ENCODE peak calls at places on chromosome 20, in four cellular contexts. R is GM12878, Z is A549, H is HepG2. T is an unnamed sample.

GRCh38 chr20:32535316-32535952 is 49.7 kb downstream of the NOL4L start:
- DNase-seq in R (no peak), Z (no peak), H (no peak), T (no peak)

GRCh38 chr20:32585011-32585518 is at the start of gene NOL4L:
- DNase-seq in R (no peak), Z (no peak), H (no peak), T (peak)

GRCh38 chr20:47701612-47702011 is 83.7 kb downstream of the SULF2 start:
- DNase-seq in R (no peak), Z (no peak), H (no peak), T (no peak)

GRCh38 chr20:23127506-23128279 is 41.6 kb upstream of the CD93 start:
- DNase-seq in R (no peak), Z (no peak), H (no peak), T (no peak)

GRCh38 chr20:24950128-24950835 is 1.2 kb downstream of the CST7 start:
- DNase-seq in R (no peak), Z (no peak), H (no peak), T (no peak)

GRCh38 chr20:9407805-9408421 is 106.5 kb upstream of the LAMP5 start:
- DNase-seq in R (peak), Z (peak), H (peak), T (peak)

GRCh38 chr20:56801991-56802740 is 173.1 kb downstream of the TFAP2C start:
- DNase-seq in R (no peak), Z (no peak), H (no peak), T (no peak)

GRCh38 chr20:13279171-13279570 is 58.1 kb downstream of the ISM1 start:
- DNase-seq in R (no peak), Z (no peak), H (no peak), T (no peak)

GRCh38 chr20:1434571-1435336 is 31.9 kb downstream of the NSFL1C start:
- DNase-seq in R (peak), Z (no peak), H (no peak), T (peak)

GRCh38 chr20:63206878-63207277 is 9.1 kb downstream of the YTHDF1 start:
- DNase-seq in R (no peak), Z (no peak), H (no peak), T (no peak)

GRCh38 chr20:43190332-43190953 is 737 bp upstream of the PTPRT start:
- DNase-seq in R (no peak), Z (no peak), H (no peak), T (no peak)

GRCh38 chr20:59850018-59850641 is 83.3 kb downstream of the SYCP2 start:
- DNase-seq in R (peak), Z (peak), H (peak), T (peak)

GRCh38 chr20:46484954-46485353 is 28.4 kb downstream of the ZNF334 start:
- DNase-seq in R (no peak), Z (no peak), H (no peak), T (no peak)

GRCh38 chr20:24935140-24935539 is 13.9 kb upstream of the CST7 start:
- DNase-seq in R (no peak), Z (no peak), H (no peak), T (no peak)

GRCh38 chr20:57465486-57465885 is 59.5 kb downstream of the CTCFL start:
- DNase-seq in R (no peak), Z (no peak), H (no peak), T (no peak)

GRCh38 chr20:40880716-40881104 is 147.9 kb upstream of the TOP1 start:
- DNase-seq in R (no peak), Z (no peak), H (no peak), T (no peak)

DNA sequence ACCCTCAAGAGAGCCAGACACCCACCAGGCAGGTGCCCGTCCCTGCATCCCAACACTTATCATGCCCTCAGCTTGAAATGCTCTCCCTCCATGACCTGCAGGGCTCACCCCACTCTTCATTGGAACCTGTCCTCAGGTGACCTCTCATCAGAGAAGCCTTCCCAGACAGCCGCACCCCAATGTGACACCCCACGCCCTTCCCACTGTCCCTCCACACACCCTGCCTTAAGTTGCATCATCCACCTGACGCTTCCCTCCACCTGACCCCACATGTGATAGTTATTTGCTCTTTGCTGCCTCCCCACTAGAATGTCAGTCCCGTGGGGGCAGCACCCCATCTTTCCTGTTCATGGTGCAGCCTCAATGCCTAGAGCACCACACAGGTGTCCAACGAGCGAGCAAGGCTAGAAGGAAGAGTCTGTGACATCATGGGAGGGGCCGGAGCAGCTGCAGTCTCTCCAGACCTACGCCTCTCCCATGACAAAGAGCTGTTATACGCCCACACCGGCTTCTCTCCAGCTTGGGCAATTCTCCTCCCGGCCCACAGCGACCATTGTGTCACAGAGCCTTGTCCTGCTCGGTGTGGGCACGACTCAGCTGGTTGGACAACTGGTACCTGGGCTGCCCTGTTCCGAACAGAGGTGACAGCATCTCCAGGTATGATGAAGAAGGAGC is 58.2 kb downstream of the NFATC2 start:
- DNase-seq in R (no peak), Z (no peak), H (no peak), T (no peak)
- TF ChIP-seq ESRRA in R (no peak), Z (no peak), H (no peak), T (no peak)

DNA sequence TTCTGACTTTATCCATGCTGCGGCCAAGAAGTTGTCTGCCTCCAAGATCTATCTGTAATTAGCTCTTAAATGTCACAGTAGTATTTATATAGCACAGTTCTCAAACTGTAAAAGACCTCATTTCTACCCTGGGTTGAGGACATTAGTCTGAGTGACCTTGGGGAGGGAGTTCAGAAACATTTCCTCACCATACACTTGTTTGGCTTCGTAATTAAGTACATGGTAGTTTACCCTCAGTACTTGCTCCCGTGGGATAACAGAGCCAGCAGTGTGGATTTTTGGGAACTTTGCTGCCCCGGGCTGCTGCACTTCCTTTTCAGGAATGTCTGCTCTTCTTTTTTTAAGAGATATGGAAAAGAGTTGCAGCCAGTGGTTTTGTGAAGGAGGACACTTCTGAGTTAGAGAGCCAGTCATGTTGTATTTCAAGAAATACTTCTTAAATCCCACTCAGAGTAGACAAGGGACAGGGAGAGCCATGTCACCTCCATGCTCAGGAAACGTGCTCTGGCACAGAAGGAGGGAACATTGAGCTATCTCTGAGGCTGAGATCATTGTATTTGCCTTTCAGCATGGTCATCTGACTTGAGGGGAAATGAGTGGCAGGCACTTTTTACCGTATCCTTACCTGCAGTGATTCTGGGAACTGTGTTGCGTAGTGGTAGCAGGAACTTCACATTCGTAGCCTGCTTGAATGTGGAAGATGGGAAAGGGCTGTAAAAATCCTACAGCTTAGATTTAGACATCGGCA is 33.6 kb downstream of the RPRD1B start:
- DNase-seq in R (no peak), Z (no peak), H (no peak), T (no peak)
- TF ChIP-seq JUNB in R (no peak), Z (no peak), H (no peak), T (no peak)

DNA sequence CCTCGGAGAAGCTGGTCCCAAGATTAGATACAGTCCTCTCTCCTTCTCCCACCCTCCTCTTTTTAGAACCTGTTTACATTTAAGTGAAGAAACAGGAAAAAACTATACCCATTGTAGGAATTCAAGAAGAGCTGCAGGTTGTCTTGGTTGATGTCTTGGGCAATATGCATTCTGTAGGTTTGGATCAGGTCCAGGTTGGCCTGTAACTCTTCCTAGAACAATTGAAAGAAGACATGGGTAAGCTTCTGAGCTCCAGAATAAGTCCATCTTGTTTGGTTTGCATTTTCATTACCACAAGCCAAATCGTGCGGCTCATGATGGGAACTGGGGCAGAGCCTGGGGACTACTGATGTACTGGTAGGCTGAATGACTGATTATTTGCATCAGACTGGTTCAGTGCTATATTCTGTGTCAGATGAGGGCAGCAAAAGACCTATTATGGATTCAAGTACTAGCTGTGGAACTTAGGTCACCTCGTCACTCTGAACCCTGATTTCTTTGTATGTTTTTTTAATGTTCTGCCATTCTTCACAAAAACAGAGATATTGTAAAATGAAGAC is 20.3 kb upstream of the SLA2 start:
- DNase-seq in R (no peak), Z (no peak), H (peak), T (no peak)
- TF ChIP-seq ESRRA in R (no peak), Z (no peak), H (no peak), T (no peak)

DNA sequence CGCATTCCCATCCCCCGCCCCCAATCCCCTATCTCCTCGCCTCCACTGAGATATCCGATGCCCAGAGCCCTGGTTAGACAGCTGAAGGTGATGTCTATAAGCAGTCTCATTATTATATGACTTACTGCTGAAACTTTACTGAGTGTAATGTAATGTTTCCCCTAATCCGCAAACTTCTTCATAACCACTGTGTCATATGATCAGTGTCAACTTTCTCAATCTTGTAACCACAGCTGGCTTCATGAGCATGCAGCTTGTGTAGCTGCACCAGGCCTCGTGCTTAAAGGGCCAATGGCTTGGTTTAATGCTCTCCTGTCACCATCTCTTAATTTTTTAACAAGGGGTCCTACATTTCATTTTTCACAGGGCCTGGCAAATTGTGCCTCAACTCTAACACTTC is 8.1 kb downstream of the ASIP start:
- DNase-seq in R (peak), Z (no peak), H (no peak), T (no peak)
- TF ChIP-seq JUNB in R (no peak), Z (no peak), H (no peak), T (no peak)

DNA sequence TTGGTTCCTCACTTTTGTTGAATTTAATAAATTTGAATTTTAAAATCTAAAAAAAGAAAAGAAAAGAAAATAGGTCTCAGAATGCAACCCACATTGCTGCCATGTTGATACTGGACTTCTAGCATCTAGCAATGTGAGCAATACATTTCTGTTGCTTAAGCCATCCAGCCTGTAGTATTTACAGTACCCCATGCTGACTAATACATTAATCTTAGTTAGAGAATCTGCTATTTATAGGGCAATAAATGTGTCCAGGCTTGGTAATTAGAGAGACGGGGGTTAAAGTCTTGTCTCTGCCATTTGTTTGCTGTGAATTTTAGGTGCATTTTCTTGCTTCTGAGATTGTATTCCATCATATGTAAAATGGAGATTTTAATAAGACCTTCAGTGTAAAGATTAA is 471.3 kb downstream of the DHX35 start:
- DNase-seq in R (no peak), Z (no peak), H (no peak), T (no peak)
- TF ChIP-seq ESRRA in R (no peak), Z (no peak), H (no peak), T (no peak)